ENCODE peak calls at places on chromosomes 6 and 20, in five cellular contexts. F is PC-3, A is skeletal muscle cell, G is A673, V is lower lobe of right lung. C is an unnamed sample.

GRCh38 chr6:148915889-148916288 is 169.1 kb downstream of the UST start:
- DNase-seq in A (no peak), V (no peak), G (no peak), F (peak; percentile 7), C (no peak)

GRCh38 chr6:23013776-23014175 is 444.4 kb downstream of the HDGFL1 start:
- DNase-seq in G (no peak), V (no peak), A (no peak), F (peak; percentile 71), C (peak; percentile 20)

GRCh38 chr20:48308232-48308781 is 519.5 kb downstream of the PREX1 start:
- DNase-seq in V (no peak), G (no peak), F (no peak), A (no peak), C (no peak)

GRCh38 chr6:126228001-126228791 is 111.7 kb upstream of the CENPW start:
- DNase-seq in G (no peak), A (no peak), V (no peak), F (no peak), C (no peak)

GRCh38 chr6:49546371-49546770 is 4.1 kb upstream of the C6orf141 start:
- DNase-seq in F (no peak), V (no peak), A (no peak), G (peak; percentile 54), C (no peak)

GRCh38 chr20:62486431-62486954 is 10.7 kb upstream of the GATA5 start:
- DNase-seq in F (no peak), V (no peak), A (no peak), G (no peak), C (no peak)

GRCh38 chr6:43968110-43968965 is 158.9 kb downstream of the MRPL14 start:
- DNase-seq in V (no peak), F (no peak), A (no peak), G (no peak), C (no peak)

GRCh38 chr6:21767891-21768659 is 174.5 kb downstream of the SOX4 start:
- DNase-seq in G (peak; percentile 60), F (peak; percentile 40), A (peak; percentile 25), V (no peak), C (peak; percentile 81)

GRCh38 chr20:4730782-4731181 is 9.1 kb downstream of the PRND start:
- DNase-seq in V (no peak), F (no peak), G (peak; percentile 41), A (no peak), C (no peak)

GRCh38 chr6:38187285-38187684 is 367.8 kb downstream of the ZFAND3 start:
- DNase-seq in G (no peak), F (no peak), A (no peak), V (no peak), C (no peak)

GRCh38 chr6:159807150-159807859 is 7.2 kb downstream of the PNLDC1 start:
- DNase-seq in F (peak; percentile 73), V (no peak), A (no peak), G (no peak), C (peak; percentile 89)

GRCh38 chr6:138577151-138577915 is 78.0 kb upstream of the NHSL1 start:
- DNase-seq in F (no peak), A (no peak), G (peak; percentile 49), V (no peak), C (no peak)

GRCh38 chr20:48374986-48375715 is 452.6 kb downstream of the PREX1 start:
- DNase-seq in V (no peak), F (no peak), A (no peak), G (peak; percentile 74), C (no peak)

GRCh38 chr6:169930799-169931198 is 179.4 kb downstream of the ERMARD start:
- DNase-seq in A (no peak), G (peak; percentile 17), F (no peak), V (no peak), C (no peak)

GRCh38 chr6:100447900-100448700 is 16.6 kb downstream of the SIM1 start:
- DNase-seq in A (no peak), F (no peak), V (no peak), G (no peak), C (no peak)

GRCh38 chr6:100449239-100449691 is 15.5 kb downstream of the SIM1 start:
- DNase-seq in V (no peak), F (no peak), A (no peak), G (no peak), C (no peak)

GRCh38 chr6:100446115-100446921 is 18.4 kb downstream of the SIM1 start:
- DNase-seq in V (no peak), A (no peak), G (no peak), F (no peak), C (no peak)

GRCh38 chr6:100445512-100445911 is 19.2 kb downstream of the SIM1 start:
- DNase-seq in V (no peak), A (no peak), F (no peak), G (no peak), C (no peak)

DNA sequence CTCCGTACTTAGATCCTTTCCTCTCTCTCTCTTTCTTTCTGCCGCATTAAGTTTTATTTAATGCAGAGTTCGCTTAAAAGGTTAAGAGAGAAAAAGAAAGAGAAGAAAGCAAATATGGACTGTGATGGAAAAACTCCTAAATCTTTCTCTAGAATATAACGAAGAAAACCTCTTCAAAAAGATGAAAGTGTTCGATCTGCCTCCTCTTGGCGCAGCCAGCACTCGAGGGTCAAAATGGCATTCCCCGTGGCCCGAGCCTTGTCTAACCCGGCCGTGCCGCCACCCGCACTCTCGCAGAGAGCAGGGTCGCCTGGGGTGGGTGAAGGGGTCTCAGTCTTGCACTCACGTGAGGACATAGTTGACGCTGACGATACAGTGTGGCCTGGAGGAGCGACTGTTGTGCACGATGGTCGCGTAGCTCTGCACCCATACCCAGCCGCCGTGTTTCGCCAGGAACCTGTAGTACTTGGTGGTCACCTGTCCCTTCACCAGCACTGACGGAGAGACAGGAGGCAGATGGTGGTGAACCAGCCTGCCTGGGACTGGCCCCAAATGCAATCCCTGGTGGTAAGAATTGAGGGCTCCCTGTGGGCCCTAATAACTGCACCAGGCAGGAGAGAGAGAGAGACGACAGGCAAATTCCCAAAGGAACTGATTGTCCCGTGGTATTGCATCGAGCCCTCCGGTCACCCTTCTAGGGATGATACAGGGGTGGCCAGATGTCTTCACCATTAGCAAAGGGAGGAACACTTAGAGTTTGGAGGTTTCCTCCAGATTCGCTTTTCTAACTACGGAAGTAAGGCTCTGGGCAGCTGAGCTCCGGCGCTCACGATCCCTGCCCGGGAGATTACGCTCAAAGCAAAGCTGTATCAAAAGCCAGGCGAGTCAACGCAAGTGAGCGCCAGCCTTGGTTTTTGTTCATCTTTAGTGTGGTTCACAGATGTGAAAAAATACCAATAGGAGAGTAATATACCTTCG is 17.5 kb downstream of the SIM1 start:
- DNase-seq in F (no peak), G (no peak), A (no peak), V (no peak), C (no peak)
- H3K4me3 ChIP-seq in F (no peak overlapping the region), G (no peak overlapping the region), A (no peak overlapping the region), V (no peak overlapping the region), C (no peak overlapping the region)

GRCh38 chr20:46552460-46553420 is 2.3 kb upstream of the OCSTAMP start:
- DNase-seq in A (no peak), V (no peak), F (no peak), G (no peak), C (no peak)
- H3K4me3 ChIP-seq in A (no peak overlapping the region), V (no peak overlapping the region), F (no peak overlapping the region), G (no peak overlapping the region), C (no peak overlapping the region)

GRCh38 chr6:165831812-165832470 is 168.9 kb upstream of the PDE10A start:
- DNase-seq in V (no peak), F (no peak), G (no peak), A (no peak), C (no peak)
- H3K4me3 ChIP-seq in V (no peak overlapping the region), F (no peak overlapping the region), G (no peak overlapping the region), A (no peak overlapping the region), C (no peak overlapping the region)

GRCh38 chr6:53240763-53241162 is 92.1 kb upstream of the GCM1 start:
- DNase-seq in V (no peak), A (no peak), F (no peak), G (no peak), C (no peak)
- H3K4me3 ChIP-seq in V (no peak overlapping the region), A (no peak overlapping the region), F (no peak overlapping the region), G (no peak overlapping the region), C (no peak overlapping the region)

C was measured in bronchial epithelial cell.